ENCODE peak calls at places on chromosomes 2 and 18, in four cellular contexts. One of them, this sample, is unnamed.

GRCh38 chr2:151860613-151861146 is 32.5 kb upstream of the ARL5A start:
- DNase-seq in activated naive CD4-positive, alpha-beta T cell: no peak
- DNase-seq in naive B cell: no peak
- DNase-seq in activated gamma-delta T cell: no peak
- DNase-seq in this sample: no peak

GRCh38 chr2:170176212-170176611 is 1.7 kb upstream of the MYO3B start:
- DNase-seq in naive B cell: no peak
- DNase-seq in activated naive CD4-positive, alpha-beta T cell: no peak
- DNase-seq in activated gamma-delta T cell: no peak
- DNase-seq in this sample: no peak

GRCh38 chr2:37020887-37021796 is 54.8 kb upstream of the STRN start:
- DNase-seq in activated naive CD4-positive, alpha-beta T cell: no peak
- DNase-seq in naive B cell: no peak
- DNase-seq in activated gamma-delta T cell: no peak
- DNase-seq in this sample: no peak

GRCh38 chr2:18784245-18784644 is 194.9 kb upstream of the NT5C1B start:
- DNase-seq in activated naive CD4-positive, alpha-beta T cell: no peak
- DNase-seq in activated gamma-delta T cell: no peak
- DNase-seq in naive B cell: no peak
- DNase-seq in this sample: no peak

GRCh38 chr2:32623311-32623706 is 4.5 kb upstream of the TTC27 start:
- DNase-seq in naive B cell: no peak
- DNase-seq in activated naive CD4-positive, alpha-beta T cell: no peak
- DNase-seq in activated gamma-delta T cell: no peak
- DNase-seq in this sample: no peak

GRCh38 chr2:170582313-170582712 is 132.8 kb upstream of the SP5 start:
- DNase-seq in activated naive CD4-positive, alpha-beta T cell: no peak
- DNase-seq in activated gamma-delta T cell: no peak
- DNase-seq in naive B cell: no peak
- DNase-seq in this sample: no peak

GRCh38 chr18:56532176-56532840 is 106.1 kb downstream of the TXNL1 start:
- DNase-seq in naive B cell: no peak
- DNase-seq in activated naive CD4-positive, alpha-beta T cell: no peak
- DNase-seq in activated gamma-delta T cell: no peak
- DNase-seq in this sample: no peak

GRCh38 chr18:48160622-48161021 is 230.2 kb upstream of the SMAD2 start:
- DNase-seq in activated naive CD4-positive, alpha-beta T cell: no peak
- DNase-seq in activated gamma-delta T cell: no peak
- DNase-seq in naive B cell: no peak
- DNase-seq in this sample: no peak

GRCh38 chr2:24402242-24403092 is 42.1 kb upstream of the ITSN2 start:
- DNase-seq in activated naive CD4-positive, alpha-beta T cell: no peak
- DNase-seq in activated gamma-delta T cell: no peak
- DNase-seq in naive B cell: no peak
- DNase-seq in this sample: no peak

GRCh38 chr18:76972838-76973237 is 150.5 kb downstream of the ZNF236 start:
- DNase-seq in naive B cell: no peak
- DNase-seq in activated naive CD4-positive, alpha-beta T cell: no peak
- DNase-seq in activated gamma-delta T cell: no peak
- DNase-seq in this sample: no peak

GRCh38 chr2:145036421-145036901 is 516.5 kb upstream of the ZEB2 start:
- DNase-seq in naive B cell: no peak
- DNase-seq in activated gamma-delta T cell: no peak
- DNase-seq in activated naive CD4-positive, alpha-beta T cell: no peak
- DNase-seq in this sample: no peak

GRCh38 chr18:80170395-80171094 is 61.5 kb downstream of the ADNP2 start:
- DNase-seq in activated naive CD4-positive, alpha-beta T cell: no peak
- DNase-seq in activated gamma-delta T cell: no peak
- DNase-seq in naive B cell: no peak
- DNase-seq in this sample: no peak

GRCh38 chr18:1846640-1847039 is 724.7 kb downstream of the METTL4 start:
- DNase-seq in naive B cell: no peak
- DNase-seq in activated naive CD4-positive, alpha-beta T cell: no peak
- DNase-seq in activated gamma-delta T cell: no peak
- DNase-seq in this sample: no peak

GRCh38 chr2:7262608-7263228 is 345.5 kb downstream of the RNF144A start:
- DNase-seq in activated gamma-delta T cell: no peak
- DNase-seq in naive B cell: no peak
- DNase-seq in activated naive CD4-positive, alpha-beta T cell: no peak
- DNase-seq in this sample: no peak

GRCh38 chr2:86633094-86633740 is 9.6 kb upstream of the RNF103 start:
- DNase-seq in activated gamma-delta T cell: no peak
- DNase-seq in naive B cell: no peak
- DNase-seq in activated naive CD4-positive, alpha-beta T cell: no peak
- DNase-seq in this sample: no peak

GRCh38 chr2:73972846-73973245 is 11.9 kb upstream of the TET3 start:
- DNase-seq in naive B cell: no peak
- DNase-seq in activated gamma-delta T cell: no peak
- DNase-seq in activated naive CD4-positive, alpha-beta T cell: no peak
- DNase-seq in this sample: no peak

GRCh38 chr2:15734871-15735737 is 143.4 kb downstream of the DDX1 start:
- DNase-seq in activated naive CD4-positive, alpha-beta T cell: no peak
- DNase-seq in activated gamma-delta T cell: no peak
- DNase-seq in naive B cell: no peak
- DNase-seq in this sample: peak

This sample was measured in kidney glomerular epithelial cell.